ENCODE peak calls at places on chromosomes 11 and 22, in five cellular contexts. I is foreskin keratinocyte, A is AG04450, Q is A549, F is K562. J is an unnamed sample.

GRCh38 chr22:36419177-36419911 is 31.6 kb upstream of the MYH9 start:
- DNase-seq in F (peak), A (peak), Q (no peak), I (no peak), J (no peak)

GRCh38 chr11:113401718-113402117 is 14.1 kb downstream of the ANKK1 start:
- DNase-seq in I (peak), Q (peak), F (no peak), A (no peak), J (peak)

GRCh38 chr11:24513837-24514594 is 17.2 kb downstream of the LUZP2 start:
- DNase-seq in I (no peak), F (no peak), A (no peak), Q (no peak), J (no peak)

GRCh38 chr22:36286096-36286957 is 33.4 kb downstream of the APOL1 start:
- DNase-seq in F (peak), I (peak), Q (peak), A (peak), J (peak)

GRCh38 chr11:127818625-127819024 is 768.7 kb downstream of the ETS1 start:
- DNase-seq in I (no peak), F (no peak), A (no peak), Q (no peak), J (no peak)

GRCh38 chr11:100340416-100341323 is 346.4 kb upstream of the ARHGAP42 start:
- DNase-seq in A (no peak), F (no peak), Q (no peak), I (no peak), J (no peak)

GRCh38 chr11:3160252-3161031 is 4.7 kb downstream of the OSBPL5 start:
- DNase-seq in I (peak), F (no peak), A (peak), Q (no peak), J (peak)

GRCh38 chr22:46214149-46214548 is 35.9 kb downstream of the CDPF1 start:
- DNase-seq in I (no peak), F (no peak), A (no peak), Q (no peak), J (no peak)

GRCh38 chr22:45994516-45995404 is 17.8 kb upstream of the WNT7B start:
- DNase-seq in A (no peak), I (no peak), F (peak), Q (peak), J (peak)

GRCh38 chr11:66586136-66586535 is 6.7 kb downstream of the CCDC87 start:
- DNase-seq in F (no peak), I (no peak), A (no peak), Q (no peak), J (no peak)

GRCh38 chr11:66909181-66909580 is 49.0 kb downstream of the PC start:
- DNase-seq in A (no peak), F (no peak), Q (no peak), I (no peak), J (no peak)

GRCh38 chr11:49208006-49208721 is at the start of gene FOLH1:
- DNase-seq in A (no peak), F (peak), Q (no peak), I (peak), J (no peak)

GRCh38 chr11:115112779-115113178 is 391.4 kb downstream of the CADM1 start:
- DNase-seq in A (no peak), Q (no peak), I (no peak), F (no peak), J (no peak)

GRCh38 chr11:60459345-60459744 is 3.7 kb downstream of the MS4A1 start:
- DNase-seq in Q (no peak), A (no peak), F (no peak), I (no peak), J (no peak)

GRCh38 chr22:41524809-41525449 is 19.3 kb downstream of the POLR3H start:
- DNase-seq in A (no peak), Q (no peak), F (no peak), I (no peak), J (no peak)

GRCh38 chr22:39514373-39514973 is 5.9 kb upstream of the ATF4 start:
- DNase-seq in I (no peak), Q (no peak), F (no peak), A (no peak), J (peak)

GRCh38 chr11:17551347-17552040 is 4.4 kb downstream of the OTOG start:
- DNase-seq in I (no peak), Q (no peak), F (no peak), A (no peak), J (no peak)

GRCh38 chr22:28397324-28397723 is 282.3 kb downstream of the TTC28 start:
- DNase-seq in F (no peak), A (no peak), Q (no peak), I (no peak), J (no peak)

GRCh38 chr22:20184501-20185145 is 33.8 kb upstream of the CCDC188 start:
- DNase-seq in F (no peak), I (no peak), Q (no peak), A (no peak), J (no peak)
- H3K27ac ChIP-seq in F (no peak), I (no peak), Q (no peak), A (no peak), J (no peak)

DNA sequence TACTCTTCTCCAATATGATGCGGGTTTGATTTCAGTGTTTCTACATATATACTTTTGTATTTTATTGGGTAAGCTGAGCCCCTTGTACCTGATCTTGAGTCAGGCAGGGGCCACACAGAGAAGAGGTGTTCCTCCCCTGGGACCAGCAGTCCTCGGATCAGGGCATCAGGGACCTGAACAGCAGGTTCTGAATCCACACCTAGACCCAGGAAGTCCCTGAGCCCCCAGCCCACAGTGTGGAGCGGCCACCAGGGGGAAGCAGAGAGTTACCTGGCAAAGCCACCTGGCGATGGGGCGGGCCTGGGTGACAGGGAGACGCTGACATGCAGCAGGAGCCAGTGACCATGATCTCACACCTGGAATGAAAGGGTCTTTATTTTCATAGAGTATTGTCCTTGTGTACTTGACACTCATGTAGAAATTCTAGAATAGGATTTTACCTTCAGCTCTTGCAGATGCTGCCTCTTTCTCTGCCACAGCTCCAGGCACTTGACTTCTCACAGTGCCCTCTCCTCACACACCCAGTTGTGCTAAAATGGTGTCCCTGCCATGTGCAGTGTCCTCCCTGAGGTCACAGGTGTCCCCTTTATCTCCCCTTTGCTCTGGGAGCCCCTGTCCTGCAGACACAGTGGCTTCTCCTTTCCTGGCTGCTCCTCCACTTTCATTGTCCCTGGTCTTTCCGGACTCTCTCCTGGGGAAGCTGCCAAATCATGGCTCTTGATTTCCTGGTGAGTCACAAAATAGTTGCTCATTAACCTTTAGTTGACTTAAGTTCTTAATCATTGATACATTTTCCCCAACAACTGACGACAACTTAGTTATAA is 48.5 kb downstream of the GGTLC2 start:
- DNase-seq in I (peak), A (no peak), Q (peak), F (peak), J (no peak)
- H3K27ac ChIP-seq in I (no peak), A (no peak), Q (peak), F (no peak), J (no peak)

DNA sequence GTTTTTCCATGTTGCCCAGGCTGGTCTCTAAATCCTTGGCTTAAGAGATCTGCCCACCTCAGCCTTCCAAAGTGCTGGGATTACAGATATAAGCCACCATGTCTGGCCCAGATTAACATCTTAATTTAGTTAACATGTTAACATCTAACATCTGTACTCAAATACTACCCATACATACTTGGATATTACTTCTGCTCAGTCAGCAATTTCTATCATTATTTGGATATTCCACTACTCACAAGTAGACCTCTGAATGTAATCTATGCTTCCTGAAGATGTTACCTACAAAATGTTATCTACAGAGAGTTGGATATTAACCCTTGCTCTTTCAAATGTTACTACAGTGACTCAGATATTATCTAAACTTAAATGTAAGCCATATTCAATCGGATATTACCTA is 4.0 kb downstream of the CCKBR start:
- DNase-seq in I (no peak), A (no peak), Q (no peak), F (no peak), J (no peak)
- H3K27ac ChIP-seq in I (no peak), A (no peak), Q (no peak), F (no peak), J (no peak)

GRCh38 chr11:96105944-96106343 is 182.0 kb upstream of the MTMR2 start:
- DNase-seq in F (no peak), I (no peak), A (no peak), Q (no peak), J (no peak)
- H3K27ac ChIP-seq in F (no peak), I (no peak), A (no peak), Q (no peak), J (no peak)

GRCh38 chr22:21832291-21833290 is 34.9 kb downstream of the MAPK1 start:
- DNase-seq in F (peak), A (no peak), Q (no peak), I (no peak), J (no peak)
- H3K27ac ChIP-seq in F (no peak), A (no peak), Q (no peak), I (no peak), J (no peak)

GRCh38 chr11:57549983-57550382 is 12.6 kb downstream of the SMTNL1 start:
- DNase-seq in Q (no peak), F (no peak), I (no peak), A (no peak), J (no peak)

GRCh38 chr11:57546869-57547518 is 9.6 kb downstream of the SMTNL1 start:
- DNase-seq in I (peak), Q (peak), A (no peak), F (peak), J (no peak)

GRCh38 chr11:57545883-57546282 is 8.5 kb downstream of the SMTNL1 start:
- DNase-seq in F (no peak), I (no peak), Q (no peak), A (no peak), J (no peak)

GRCh38 chr11:57546451-57546850 is 9.1 kb downstream of the SMTNL1 start:
- DNase-seq in I (no peak), F (no peak), A (no peak), Q (no peak), J (no peak)

DNA sequence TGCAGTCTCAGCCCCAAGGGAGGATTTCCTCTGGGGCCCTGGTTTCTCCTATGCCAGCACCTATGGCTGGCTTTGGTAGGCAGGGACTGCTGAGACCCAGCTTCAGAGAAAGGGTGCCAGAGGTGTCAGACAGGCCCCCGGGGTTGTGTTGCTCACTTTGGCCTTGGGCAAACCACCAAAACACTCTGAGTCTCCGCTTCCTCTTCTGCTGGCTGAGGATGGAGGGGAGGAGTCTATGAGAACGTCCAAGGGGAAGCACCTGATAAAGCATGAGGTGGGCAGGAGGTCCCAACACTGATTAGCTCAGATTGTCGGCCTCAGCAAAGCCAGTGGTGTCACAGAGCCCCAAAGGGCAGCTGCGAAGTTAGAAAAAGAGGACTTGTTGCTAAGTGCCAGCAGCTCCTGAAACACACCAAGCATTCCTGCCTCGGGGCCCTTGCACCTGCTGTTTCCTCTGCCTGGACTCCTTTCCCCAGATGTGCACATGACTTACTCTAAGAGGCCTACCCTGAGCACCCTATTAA is 10.5 kb downstream of the SMTNL1 start:
- DNase-seq in F (no peak), Q (no peak), A (no peak), I (no peak), J (no peak)
- H3K27ac ChIP-seq in F (no peak), Q (no peak), A (no peak), I (no peak), J (no peak)

GRCh38 chr22:42624551-42625106 is 9.9 kb upstream of the POLDIP3 start:
- DNase-seq in Q (no peak), A (no peak), F (no peak), I (no peak), J (no peak)

GRCh38 chr22:42625416-42625815 is 10.7 kb upstream of the POLDIP3 start:
- DNase-seq in Q (no peak), I (no peak), F (no peak), A (no peak), J (no peak)

GRCh38 chr22:42623301-42623751 is 8.6 kb upstream of the POLDIP3 start:
- DNase-seq in F (no peak), I (no peak), Q (no peak), A (no peak), J (no peak)

GRCh38 chr22:42622061-42622710 is 7.5 kb upstream of the POLDIP3 start:
- DNase-seq in I (no peak), F (no peak), A (no peak), Q (no peak), J (no peak)

DNA sequence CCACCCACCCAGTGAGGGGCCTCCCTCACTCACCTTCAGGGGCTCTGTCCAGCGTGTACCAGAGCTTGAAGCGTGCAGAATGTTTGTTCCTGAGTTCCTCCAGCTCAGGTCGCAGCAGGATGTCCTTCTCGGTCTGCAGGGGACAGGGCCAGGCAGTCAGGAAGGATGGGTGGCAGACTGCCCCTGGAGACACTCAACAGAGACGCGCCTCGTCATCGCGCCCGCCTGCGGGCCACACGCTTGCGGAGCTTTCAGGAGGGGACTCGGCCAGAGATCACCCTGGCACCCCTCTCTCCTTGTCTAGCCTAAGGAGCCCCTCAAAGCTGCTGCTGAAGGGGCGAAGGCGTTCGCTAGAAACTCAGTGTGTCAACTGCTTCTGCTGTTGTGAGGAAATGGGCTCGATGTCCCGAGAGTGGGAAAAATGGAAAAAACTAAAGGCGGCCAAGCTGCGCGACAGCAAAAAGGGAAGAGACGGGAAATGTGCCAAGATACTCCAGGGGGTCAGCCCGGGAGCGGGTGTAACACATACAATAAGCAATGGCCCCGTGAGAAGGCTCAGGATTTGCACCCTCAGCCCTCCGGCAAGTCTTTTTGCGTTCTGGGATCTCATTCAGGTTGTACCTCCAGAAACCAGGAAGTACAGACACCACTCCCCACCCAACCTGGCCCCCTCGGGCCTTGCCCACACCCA is 9.2 kb upstream of the POLDIP3 start:
- DNase-seq in F (no peak), I (no peak), A (no peak), Q (no peak), J (no peak)
- H3K27ac ChIP-seq in F (no peak), I (no peak), A (no peak), Q (no peak), J (no peak)

DNA sequence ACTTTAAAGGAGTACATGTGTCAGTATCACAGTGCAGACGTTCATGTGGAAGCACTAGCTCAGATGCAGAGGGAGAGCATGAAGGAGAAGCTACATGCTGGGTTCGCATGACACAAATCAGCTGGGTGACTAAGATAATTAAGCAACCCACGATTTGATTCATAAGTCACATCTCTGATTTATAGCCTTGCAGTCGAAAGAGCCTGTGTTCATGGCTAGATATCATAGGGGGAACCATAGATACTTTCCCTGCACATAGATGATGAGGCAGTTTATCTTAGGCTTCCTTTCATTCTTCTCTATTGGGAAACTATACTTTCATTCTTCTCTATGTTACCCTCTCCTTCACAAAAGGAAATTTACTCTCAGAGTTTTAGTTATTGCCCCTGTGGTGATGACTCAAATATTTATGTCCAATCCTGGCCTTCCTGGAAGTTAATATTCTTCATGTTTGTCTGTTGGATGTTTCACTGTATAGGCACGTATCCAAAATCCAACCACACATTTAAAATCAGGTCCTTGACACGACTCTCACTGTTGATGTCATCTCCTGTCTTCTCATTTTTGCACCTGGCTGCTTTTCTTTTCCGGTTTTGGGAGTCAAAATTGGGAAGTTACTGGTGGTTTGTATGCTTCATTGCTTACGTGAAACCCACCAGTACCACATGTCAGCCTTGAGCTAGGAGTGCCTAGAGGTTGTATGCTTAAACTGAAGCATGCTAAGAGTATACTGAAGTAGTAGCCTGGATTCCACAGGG is 56.3 kb upstream of the SLC5A12 start:
- DNase-seq in I (peak), Q (no peak), F (no peak), A (peak), J (no peak)
- H3K27ac ChIP-seq in I (peak), Q (no peak), F (no peak), A (no peak), J (no peak)

GRCh38 chr22:37611202-37611601 is 2.6 kb downstream of the GGA1 start:
- DNase-seq in F (no peak), Q (no peak), I (no peak), A (no peak), J (no peak)
- H3K27ac ChIP-seq in F (peak), Q (no peak), I (no peak), A (no peak), J (peak)